ENCODE peak calls at places on chromosomes 3 and 15, in four cellular contexts. N, S, O and X are unnamed samples.

GRCh38 chr3:115766587-115767492 is 143.5 kb downstream of the GAP43 start:
- DNase-seq in O (no peak), N (no peak), S (no peak), X (no peak)

GRCh38 chr3:183697610-183698317 is at the start of gene YEATS2:
- DNase-seq in O (peak; percentile 95), S (peak; percentile 71), N (peak; percentile 53), X (peak; percentile 86)

GRCh38 chr3:130260821-130261402 is 84.6 kb upstream of the COL6A5 start:
- DNase-seq in S (no peak), N (no peak), O (no peak), X (no peak)

GRCh38 chr3:24060055-24060454 is 115.0 kb downstream of the NR1D2 start:
- DNase-seq in N (no peak), O (no peak), S (no peak), X (no peak)

GRCh38 chr15:68312701-68313204 is 35.2 kb downstream of the FEM1B start:
- DNase-seq in S (no peak), O (no peak), N (no peak), X (no peak)

GRCh38 chr3:72080101-72080500 is 295.2 kb upstream of the PROK2 start:
- DNase-seq in O (no peak), S (no peak), N (no peak), X (no peak)

GRCh38 chr3:66196633-66197032 is 24.2 kb upstream of the SLC25A26 start:
- DNase-seq in O (no peak), S (no peak), N (no peak), X (no peak)

GRCh38 chr15:90774731-90775521 is 57.8 kb downstream of the BLM start:
- DNase-seq in S (no peak), O (no peak), N (no peak), X (no peak)

GRCh38 chr3:43773273-43774104 is 82.8 kb downstream of the ABHD5 start:
- DNase-seq in O (no peak), S (peak; percentile 61), N (no peak), X (no peak)

GRCh38 chr3:104388624-104389023 is 978.1 kb upstream of the ALCAM start:
- DNase-seq in O (no peak), N (no peak), S (no peak), X (no peak)

GRCh38 chr3:77326586-77326985 is 286.7 kb downstream of the ROBO2 start:
- DNase-seq in S (no peak), N (no peak), O (no peak), X (no peak)

GRCh38 chr3:129162729-129163579 is 2.1 kb upstream of the ISY1 start:
- DNase-seq in N (no peak), S (no peak), O (no peak), X (peak; percentile 46)

GRCh38 chr3:21920431-21920830 is 169.4 kb upstream of the ZNF385D start:
- DNase-seq in N (no peak), S (no peak), O (no peak), X (no peak)

GRCh38 chr15:85704021-85704420 is 90.7 kb downstream of the KLHL25 start:
- DNase-seq in O (no peak), N (no peak), S (no peak), X (no peak)

GRCh38 chr15:68055224-68055705 is 1.1 kb downstream of the PIAS1 start:
- DNase-seq in N (no peak), S (no peak), O (peak; percentile 54), X (peak; percentile 87)

GRCh38 chr15:54776410-54776809 is 420.3 kb downstream of the RSL24D1 start:
- DNase-seq in O (no peak), N (no peak), S (no peak), X (no peak)

GRCh38 chr3:147958754-147959153 is 549.6 kb downstream of the ZIC1 start:
- DNase-seq in O (no peak), N (no peak), S (no peak), X (no peak)

GRCh38 chr3:189554868-189555557 is 76.2 kb upstream of the TP63 start:
- DNase-seq in S (peak; percentile 28), N (no peak), O (no peak), X (no peak)

GRCh38 chr15:48096813-48097212 is 24.0 kb upstream of the SLC24A5 start:
- DNase-seq in N (no peak), O (no peak), S (no peak), X (no peak)